ENCODE peak calls at places on chromosomes 7 and 10, in ten cellular contexts. G is psoas muscle, F is body of pancreas, B is pancreas, P is GM12865, I is MM.1S, M is fibroblast of pulmonary artery, O is GM10248, Q is fibroblast of the aortic adventitia, U is AG10803. H is an unnamed sample.
A peak's percentile ranks its signal among the peaks of the same experiment; 100 is the strongest.

GRCh38 chr10:119090968-119091367 is 10.4 kb upstream of the EIF3A start:
- DNase-seq in M (peak; percentile 59), B (no peak), I (peak; percentile 49), F (no peak), U (peak; percentile 75), O (no peak), P (peak; percentile 76), G (no peak), Q (peak; percentile 92), H (peak; percentile 32)

GRCh38 chr10:64571053-64571452 is 1049.9 kb downstream of the REEP3 start:
- DNase-seq in B (no peak), G (no peak), M (no peak), F (no peak), I (no peak), U (no peak), O (no peak), Q (no peak), P (no peak), H (no peak)

GRCh38 chr10:57867226-57867625 is 400.5 kb downstream of the IPMK start:
- DNase-seq in U (no peak), F (no peak), Q (no peak), G (no peak), P (no peak), B (no peak), M (no peak), I (no peak), O (no peak), H (no peak)

GRCh38 chr7:140673063-140673769 is 471 bp downstream of the ADCK2 start:
- DNase-seq in P (peak; percentile 48), M (no peak), O (peak; percentile 66), Q (no peak), I (peak; percentile 75), F (peak; percentile 76), G (peak; percentile 40), U (no peak), B (peak; percentile 84), H (peak; percentile 71)

GRCh38 chr7:20738517-20739481 is 47.9 kb downstream of the SP8 start:
- DNase-seq in U (no peak), G (no peak), I (no peak), B (no peak), M (no peak), Q (no peak), P (no peak), F (no peak), O (no peak), H (no peak)

GRCh38 chr7:36002900-36003299 is 150.2 kb upstream of the EEPD1 start:
- DNase-seq in P (no peak), U (no peak), G (no peak), I (no peak), O (no peak), B (no peak), F (no peak), Q (no peak), M (no peak), H (no peak)

GRCh38 chr7:79930604-79931003 is 204.0 kb upstream of the GNAI1 start:
- DNase-seq in U (peak; percentile 33), I (no peak), F (no peak), G (no peak), O (no peak), P (no peak), B (no peak), Q (peak; percentile 60), M (peak; percentile 34), H (no peak)

GRCh38 chr10:34821587-34822585 is 6.8 kb upstream of the PARD3 start:
- DNase-seq in I (no peak), U (peak; percentile 16), G (no peak), Q (no peak), B (no peak), P (no peak), M (no peak), O (no peak), F (no peak), H (no peak)

GRCh38 chr7:74299401-74299800 is 10.2 kb downstream of the CLIP2 start:
- DNase-seq in M (no peak), G (no peak), I (no peak), O (no peak), B (no peak), Q (no peak), U (no peak), F (no peak), P (no peak), H (no peak)

GRCh38 chr10:75231672-75232581 is 3.8 kb downstream of the COMTD1 start:
- DNase-seq in B (no peak), U (no peak), M (no peak), Q (no peak), I (no peak), P (peak; percentile 24), F (no peak), G (no peak), O (no peak), H (no peak)

GRCh38 chr7:28076421-28077163 is 104.0 kb downstream of the JAZF1 start:
- DNase-seq in U (peak; percentile 56), P (no peak), F (no peak), Q (peak; percentile 25), B (no peak), I (no peak), G (no peak), M (no peak), O (no peak), H (no peak)

DNA sequence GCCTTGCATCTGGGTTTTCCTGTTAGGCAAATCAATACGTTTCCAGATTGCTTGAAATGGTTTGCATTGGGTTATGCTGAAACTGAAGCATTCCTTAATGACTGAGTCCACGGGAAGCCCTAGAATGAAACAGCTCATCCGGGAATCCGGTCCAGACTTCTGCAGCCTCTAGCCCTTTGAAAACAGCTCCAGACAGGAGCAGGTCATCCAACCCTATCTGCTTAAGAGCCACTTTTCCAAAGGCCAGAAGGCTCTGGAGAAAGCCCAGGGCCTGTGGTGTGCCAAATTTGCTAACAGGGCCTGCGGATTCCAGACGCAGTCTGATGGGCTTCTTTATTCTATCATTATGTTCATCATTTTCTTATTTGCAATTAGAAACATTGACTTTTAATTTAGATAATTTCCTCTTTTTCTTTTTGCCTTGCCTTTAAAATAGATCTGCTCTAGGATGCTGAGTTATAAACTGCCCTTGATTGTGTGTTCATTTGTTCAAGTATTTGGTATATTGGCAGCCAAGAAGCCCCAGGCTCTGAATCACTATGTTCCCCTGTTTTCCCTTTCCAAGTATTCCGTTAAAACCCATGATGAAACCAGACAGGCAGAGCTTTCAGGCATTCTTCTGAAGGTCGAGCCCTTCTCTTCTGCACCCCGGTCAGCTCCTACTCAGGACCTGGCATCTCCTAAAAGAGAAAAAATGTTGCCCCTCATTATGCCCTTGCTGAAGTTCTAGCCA is 265.3 kb downstream of the SKIDA1 start:
- DNase-seq in U (peak; percentile 47), Q (peak; percentile 61), I (no peak), B (no peak), M (peak; percentile 27), P (no peak), G (peak; percentile 20), O (no peak), F (peak; percentile 34), H (no peak)
- TF ChIP-seq CTCF in U (no peak), Q (no peak), I (no peak), B (no peak), M (no peak), P (no peak), G (no peak), O (no peak), F (no peak), H (no peak)

DNA sequence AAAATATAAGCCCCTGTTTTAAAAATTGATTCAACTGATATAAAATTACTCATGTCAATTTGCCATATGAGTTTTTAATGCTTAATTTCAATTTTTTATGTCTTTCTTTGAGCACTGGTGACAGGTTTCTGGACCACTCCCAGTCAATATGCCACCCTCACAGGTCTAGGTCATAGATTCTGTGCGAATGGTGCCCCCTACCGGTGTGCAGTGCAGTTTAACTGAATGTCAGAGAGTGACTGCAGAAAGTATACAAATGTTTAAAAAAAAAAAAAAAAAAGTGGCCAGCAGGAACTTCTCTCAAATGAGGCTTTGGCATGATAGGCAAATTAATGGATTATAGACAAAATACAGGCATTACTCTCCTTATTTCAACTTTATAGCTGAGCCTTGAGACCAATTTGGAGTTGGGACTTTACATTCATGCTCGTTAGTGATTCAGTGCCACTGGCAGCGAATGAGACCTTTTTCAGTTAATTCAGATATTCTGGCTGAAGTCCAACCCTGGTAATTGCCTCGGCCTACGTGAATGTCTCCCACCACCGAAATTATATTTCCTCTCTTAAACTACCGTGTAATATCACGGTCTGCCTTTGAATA is 427.6 kb downstream of the PHTF2 start:
- DNase-seq in O (no peak), Q (peak; percentile 56), P (peak; percentile 50), F (peak; percentile 42), G (no peak), B (peak; percentile 66), I (no peak), M (peak; percentile 50), U (no peak), H (no peak)
- TF ChIP-seq CTCF in O (peak; percentile 15), Q (peak; percentile 54), P (peak; percentile 25), F (no peak), G (no peak), B (peak; percentile 17), I (no peak), M (peak; percentile 48), U (peak; percentile 50), H (peak; percentile 47)

DNA sequence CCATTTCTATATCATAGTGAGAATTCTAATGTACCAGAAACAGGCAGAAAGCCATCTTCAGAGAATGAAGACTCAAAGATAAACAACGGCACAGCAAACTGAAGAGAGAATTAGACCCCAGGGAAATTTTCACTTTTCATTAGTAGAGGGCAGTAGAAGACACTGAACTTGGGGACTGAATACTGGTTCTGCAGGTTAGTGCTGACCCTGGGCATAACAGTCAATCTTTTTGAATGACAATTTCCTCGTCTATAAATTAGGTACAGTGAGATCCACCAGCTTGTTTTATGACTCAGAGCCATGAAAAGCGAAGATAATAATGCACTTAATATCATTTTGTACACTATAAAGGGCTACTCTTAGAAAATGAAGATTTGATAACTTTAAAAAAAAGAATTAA is 13.7 kb downstream of the FKBP14 start:
- DNase-seq in B (no peak), O (no peak), P (no peak), Q (no peak), F (no peak), M (no peak), G (no peak), U (no peak), I (no peak), H (no peak)
- TF ChIP-seq CTCF in B (no peak), O (no peak), P (no peak), Q (no peak), F (no peak), M (no peak), G (no peak), U (no peak), I (no peak), H (no peak)

GRCh38 chr7:12386237-12386839 is 17.3 kb downstream of the VWDE start:
- DNase-seq in O (no peak), U (no peak), Q (no peak), F (no peak), B (no peak), G (no peak), I (no peak), P (no peak), M (no peak), H (no peak)

GRCh38 chr7:12391922-12392615 is 11.6 kb downstream of the VWDE start:
- DNase-seq in P (no peak), G (no peak), U (no peak), O (no peak), F (no peak), I (no peak), M (no peak), B (no peak), Q (no peak), H (no peak)

GRCh38 chr7:12385364-12385786 is 18.3 kb downstream of the VWDE start:
- DNase-seq in F (no peak), M (no peak), B (no peak), Q (no peak), I (no peak), G (no peak), P (no peak), O (no peak), U (no peak), H (no peak)

GRCh38 chr7:12389089-12389700 is 14.5 kb downstream of the VWDE start:
- DNase-seq in P (peak; percentile 69), Q (peak; percentile 59), B (no peak), I (peak; percentile 72), O (peak; percentile 37), G (no peak), M (peak; percentile 72), U (peak; percentile 60), F (peak; percentile 34), H (no peak)
- TF ChIP-seq CTCF in P (peak; percentile 79), Q (peak; percentile 88), B (peak; percentile 55), I (peak; percentile 87), O (peak; percentile 73), G (peak; percentile 25), M (peak; percentile 96), U (peak; percentile 85), F (peak; percentile 61), H (peak; percentile 87)